ENCODE peak calls at places on chromosomes 3 and 15, in five cellular contexts. R, W, P, S and V are unnamed samples.

GRCh38 chr15:83365370-83365938 is 81.0 kb upstream of the BNC1 start:
- DNase-seq in W (no peak), R (no peak), S (no peak), P (no peak), V (peak)

GRCh38 chr3:158768881-158769518 is 32.9 kb upstream of the MFSD1 start:
- DNase-seq in W (no peak), P (no peak), S (no peak), R (peak), V (peak)

GRCh38 chr3:46742992-46743391 is 25.3 kb upstream of the PRSS50 start:
- DNase-seq in S (no peak), R (no peak), W (no peak), P (no peak), V (no peak)

GRCh38 chr3:15271030-15271429 is 61.4 kb downstream of the SH3BP5 start:
- DNase-seq in S (no peak), P (no peak), R (no peak), W (no peak), V (no peak)

GRCh38 chr15:94655249-94655648 is 423.9 kb downstream of the MCTP2 start:
- DNase-seq in W (no peak), P (no peak), R (no peak), S (no peak), V (no peak)

GRCh38 chr3:192916455-192917257 is 1.0 kb downstream of the MB21D2 start:
- DNase-seq in S (peak), P (peak), R (peak), W (no peak), V (no peak)

GRCh38 chr15:98669638-98670037 is 21.3 kb downstream of the IGF1R start:
- DNase-seq in S (no peak), R (no peak), W (no peak), P (no peak), V (no peak)

GRCh38 chr3:14563946-14564539 is 23.9 kb upstream of the GRIP2 start:
- DNase-seq in P (no peak), S (no peak), R (no peak), W (no peak), V (no peak)

GRCh38 chr3:156218353-156218744 is 98.0 kb downstream of the KCNAB1 start:
- DNase-seq in W (no peak), S (no peak), R (no peak), P (no peak), V (no peak)

GRCh38 chr3:79250746-79251145 is 517.1 kb downstream of the ROBO1 start:
- DNase-seq in S (no peak), P (no peak), R (no peak), W (no peak), V (no peak)

GRCh38 chr3:101963902-101964362 is 114.6 kb downstream of the NFKBIZ start:
- DNase-seq in W (no peak), S (no peak), R (no peak), P (no peak), V (peak)

GRCh38 chr15:101712078-101712477 is 12.2 kb downstream of the TARS3 start:
- DNase-seq in S (no peak), R (no peak), P (no peak), W (no peak), V (no peak)

GRCh38 chr15:55358471-55358870 is 39.4 kb downstream of the PIGB start:
- DNase-seq in P (no peak), W (no peak), R (no peak), S (no peak), V (no peak)

GRCh38 chr3:9352917-9353823 is 9.7 kb upstream of the THUMPD3 start:
- DNase-seq in P (peak), R (peak), W (no peak), S (peak), V (no peak)

GRCh38 chr3:187150599-187150998 is 11.3 kb upstream of the RPL39L start:
- DNase-seq in W (peak), P (no peak), S (no peak), R (no peak), V (no peak)

GRCh38 chr3:47612178-47612577 is 33.5 kb upstream of the CSPG5 start:
- DNase-seq in R (peak), P (no peak), W (no peak), S (no peak), V (peak)

GRCh38 chr15:83185561-83185960 is 22.1 kb downstream of the HDGFL3 start:
- DNase-seq in R (no peak), W (no peak), S (no peak), P (no peak), V (no peak)

GRCh38 chr15:63221346-63221745 is 31.9 kb downstream of the RAB8B start:
- DNase-seq in P (no peak), W (no peak), S (no peak), R (no peak), V (no peak)

GRCh38 chr15:63830113-63830512 is 3.6 kb downstream of the HERC1 start:
- DNase-seq in P (no peak), W (no peak), R (no peak), S (no peak), V (no peak)